ENCODE peak calls at places on chromosomes 4 and X, in seven cellular contexts. One of them, this sample, is unnamed.

GRCh38 chr4:152591361-152591760 is 55.5 kb upstream of the FBXW7 start:
- DNase-seq in PC-3: no peak
- DNase-seq in omental fat pad: no peak
- DNase-seq in foreskin fibroblast: peak; percentile 50
- DNase-seq in WERI-Rb-1: peak; percentile 68
- DNase-seq in hepatocyte: peak; percentile 65
- DNase-seq in transverse colon: peak; percentile 63
- DNase-seq in this sample: no peak

GRCh38 chrX:46341767-46342322 is 203.4 kb downstream of the ZNF674 start:
- DNase-seq in PC-3: no peak
- DNase-seq in omental fat pad: no peak
- DNase-seq in foreskin fibroblast: no peak
- DNase-seq in WERI-Rb-1: no peak
- DNase-seq in hepatocyte: no peak
- DNase-seq in transverse colon: no peak
- DNase-seq in this sample: no peak

GRCh38 chrX:45134303-45134702 is 66.4 kb downstream of the DIPK2B start:
- DNase-seq in PC-3: no peak
- DNase-seq in omental fat pad: no peak
- DNase-seq in foreskin fibroblast: no peak
- DNase-seq in WERI-Rb-1: no peak
- DNase-seq in hepatocyte: no peak
- DNase-seq in transverse colon: no peak
- DNase-seq in this sample: no peak

GRCh38 chr4:53688186-53688790 is 97.0 kb upstream of the LNX1 start:
- DNase-seq in PC-3: peak; percentile 96
- DNase-seq in omental fat pad: no peak
- DNase-seq in foreskin fibroblast: peak; percentile 98
- DNase-seq in WERI-Rb-1: no peak
- DNase-seq in hepatocyte: peak; percentile 55
- DNase-seq in transverse colon: no peak
- DNase-seq in this sample: no peak

GRCh38 chrX:33194876-33195433 is 16.4 kb downstream of the DMD start:
- DNase-seq in PC-3: no peak
- DNase-seq in omental fat pad: no peak
- DNase-seq in foreskin fibroblast: no peak
- DNase-seq in WERI-Rb-1: no peak
- DNase-seq in hepatocyte: no peak
- DNase-seq in transverse colon: no peak
- DNase-seq in this sample: no peak

GRCh38 chr4:41670530-41670929 is 78.0 kb downstream of the PHOX2B start:
- DNase-seq in PC-3: no peak
- DNase-seq in omental fat pad: no peak
- DNase-seq in foreskin fibroblast: no peak
- DNase-seq in WERI-Rb-1: no peak
- DNase-seq in hepatocyte: no peak
- DNase-seq in transverse colon: no peak
- DNase-seq in this sample: no peak

GRCh38 chrX:254630-255215 is 26.5 kb upstream of the PLCXD1 start:
- DNase-seq in PC-3: no peak
- DNase-seq in omental fat pad: peak; percentile 17
- DNase-seq in foreskin fibroblast: no peak
- DNase-seq in WERI-Rb-1: peak; percentile 6
- DNase-seq in hepatocyte: peak; percentile 0
- DNase-seq in transverse colon: no peak
- DNase-seq in this sample: peak; percentile 65

GRCh38 chrX:24647257-24648058 is at the start of gene PCYT1B:
- DNase-seq in PC-3: no peak
- DNase-seq in omental fat pad: peak; percentile 32
- DNase-seq in foreskin fibroblast: peak; percentile 72
- DNase-seq in WERI-Rb-1: no peak
- DNase-seq in hepatocyte: peak; percentile 86
- DNase-seq in transverse colon: peak; percentile 40
- DNase-seq in this sample: peak; percentile 83

GRCh38 chr4:155232432-155232831 is 24.0 kb downstream of the NPY2R start:
- DNase-seq in PC-3: no peak
- DNase-seq in omental fat pad: no peak
- DNase-seq in foreskin fibroblast: no peak
- DNase-seq in WERI-Rb-1: no peak
- DNase-seq in hepatocyte: no peak
- DNase-seq in transverse colon: no peak
- DNase-seq in this sample: no peak
- TF ChIP-seq CTCF in PC-3: no peak
- TF ChIP-seq CTCF in omental fat pad: no peak
- TF ChIP-seq CTCF in foreskin fibroblast: no peak
- TF ChIP-seq CTCF in WERI-Rb-1: no peak
- TF ChIP-seq CTCF in hepatocyte: no peak
- TF ChIP-seq CTCF in transverse colon: no peak
- TF ChIP-seq CTCF in this sample: no peak

GRCh38 chrX:40168183-40169015 is 70.6 kb upstream of the BCOR start:
- DNase-seq in PC-3: no peak
- DNase-seq in omental fat pad: no peak
- DNase-seq in foreskin fibroblast: no peak
- DNase-seq in WERI-Rb-1: no peak
- DNase-seq in hepatocyte: no peak
- DNase-seq in transverse colon: no peak
- DNase-seq in this sample: no peak

GRCh38 chrX:40170830-40171512 is 73.2 kb upstream of the BCOR start:
- DNase-seq in PC-3: peak; percentile 38
- DNase-seq in omental fat pad: no peak
- DNase-seq in foreskin fibroblast: no peak
- DNase-seq in WERI-Rb-1: peak; percentile 86
- DNase-seq in hepatocyte: peak; percentile 42
- DNase-seq in transverse colon: no peak
- DNase-seq in this sample: no peak

GRCh38 chrX:40167240-40168182 is 69.8 kb upstream of the BCOR start:
- DNase-seq in PC-3: no peak
- DNase-seq in omental fat pad: no peak
- DNase-seq in foreskin fibroblast: peak; percentile 43
- DNase-seq in WERI-Rb-1: peak; percentile 70
- DNase-seq in hepatocyte: peak; percentile 84
- DNase-seq in transverse colon: peak; percentile 44
- DNase-seq in this sample: no peak

GRCh38 chrX:40171513-40172168 is 73.9 kb upstream of the BCOR start:
- DNase-seq in PC-3: peak; percentile 36
- DNase-seq in omental fat pad: no peak
- DNase-seq in foreskin fibroblast: peak; percentile 64
- DNase-seq in WERI-Rb-1: peak; percentile 9
- DNase-seq in hepatocyte: peak; percentile 71
- DNase-seq in transverse colon: no peak
- DNase-seq in this sample: no peak

GRCh38 chrX:40169193-40170086 is 71.7 kb upstream of the BCOR start:
- DNase-seq in PC-3: peak; percentile 85
- DNase-seq in omental fat pad: no peak
- DNase-seq in foreskin fibroblast: peak; percentile 68
- DNase-seq in WERI-Rb-1: peak; percentile 80
- DNase-seq in hepatocyte: peak; percentile 92
- DNase-seq in transverse colon: peak; percentile 80
- DNase-seq in this sample: no peak
- TF ChIP-seq CTCF in PC-3: peak; percentile 71
- TF ChIP-seq CTCF in omental fat pad: no peak
- TF ChIP-seq CTCF in foreskin fibroblast: peak; percentile 57
- TF ChIP-seq CTCF in WERI-Rb-1: peak; percentile 53
- TF ChIP-seq CTCF in hepatocyte: peak; percentile 62
- TF ChIP-seq CTCF in transverse colon: peak; percentile 61
- TF ChIP-seq CTCF in this sample: peak; percentile 73

DNA sequence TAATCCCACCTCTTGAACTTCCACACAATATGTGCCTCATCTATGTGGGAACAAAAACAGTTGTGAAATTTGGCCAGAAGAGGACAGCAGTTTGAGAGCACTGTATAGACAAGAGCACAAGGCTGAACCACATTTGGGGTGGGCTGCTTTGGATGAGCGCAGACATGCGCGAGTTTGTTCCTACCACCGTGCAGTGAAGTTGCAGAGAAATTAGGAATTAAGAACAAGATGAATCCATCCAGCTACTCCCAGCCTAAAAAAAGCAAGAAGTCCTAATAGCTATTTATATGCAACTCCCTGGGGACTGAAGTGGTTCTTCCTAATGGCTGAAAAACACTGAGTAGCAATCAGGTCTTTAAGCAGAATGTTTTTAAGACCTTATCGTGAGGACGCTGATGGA is 1.0 kb downstream of the GAB3 start:
- DNase-seq in PC-3: no peak
- DNase-seq in omental fat pad: no peak
- DNase-seq in foreskin fibroblast: no peak
- DNase-seq in WERI-Rb-1: no peak
- DNase-seq in hepatocyte: no peak
- DNase-seq in transverse colon: no peak
- DNase-seq in this sample: no peak
- TF ChIP-seq CTCF in PC-3: peak; percentile 16
- TF ChIP-seq CTCF in omental fat pad: no peak
- TF ChIP-seq CTCF in foreskin fibroblast: no peak
- TF ChIP-seq CTCF in WERI-Rb-1: no peak
- TF ChIP-seq CTCF in hepatocyte: no peak
- TF ChIP-seq CTCF in transverse colon: no peak
- TF ChIP-seq CTCF in this sample: no peak

GRCh38 chr4:25991296-25991695 is 77.3 kb downstream of the SMIM20 start:
- DNase-seq in PC-3: no peak
- DNase-seq in omental fat pad: no peak
- DNase-seq in foreskin fibroblast: no peak
- DNase-seq in WERI-Rb-1: no peak
- DNase-seq in hepatocyte: no peak
- DNase-seq in transverse colon: no peak
- DNase-seq in this sample: no peak

GRCh38 chr4:25993564-25994185 is 79.7 kb downstream of the SMIM20 start:
- DNase-seq in PC-3: peak; percentile 13
- DNase-seq in omental fat pad: no peak
- DNase-seq in foreskin fibroblast: peak; percentile 34
- DNase-seq in WERI-Rb-1: peak; percentile 83
- DNase-seq in hepatocyte: peak; percentile 22
- DNase-seq in transverse colon: peak; percentile 28
- DNase-seq in this sample: no peak
- TF ChIP-seq CTCF in PC-3: peak; percentile 42
- TF ChIP-seq CTCF in omental fat pad: no peak
- TF ChIP-seq CTCF in foreskin fibroblast: peak; percentile 12
- TF ChIP-seq CTCF in WERI-Rb-1: peak; percentile 85
- TF ChIP-seq CTCF in hepatocyte: peak; percentile 13
- TF ChIP-seq CTCF in transverse colon: no peak
- TF ChIP-seq CTCF in this sample: peak; percentile 72

GRCh38 chr4:56112377-56112776 is 163.6 kb downstream of the CEP135 start:
- DNase-seq in PC-3: no peak
- DNase-seq in omental fat pad: no peak
- DNase-seq in foreskin fibroblast: no peak
- DNase-seq in WERI-Rb-1: no peak
- DNase-seq in hepatocyte: no peak
- DNase-seq in transverse colon: no peak
- DNase-seq in this sample: no peak
- TF ChIP-seq CTCF in PC-3: peak; percentile 33
- TF ChIP-seq CTCF in omental fat pad: no peak
- TF ChIP-seq CTCF in foreskin fibroblast: no peak
- TF ChIP-seq CTCF in WERI-Rb-1: peak; percentile 29
- TF ChIP-seq CTCF in hepatocyte: no peak
- TF ChIP-seq CTCF in transverse colon: no peak
- TF ChIP-seq CTCF in this sample: peak; percentile 15

GRCh38 chr4:184097240-184097619 is 120.4 kb downstream of the ENPP6 start:
- DNase-seq in PC-3: no peak
- DNase-seq in omental fat pad: no peak
- DNase-seq in foreskin fibroblast: no peak
- DNase-seq in WERI-Rb-1: no peak
- DNase-seq in hepatocyte: no peak
- DNase-seq in transverse colon: peak; percentile 57
- DNase-seq in this sample: no peak
- TF ChIP-seq CTCF in PC-3: peak; percentile 15
- TF ChIP-seq CTCF in omental fat pad: no peak
- TF ChIP-seq CTCF in foreskin fibroblast: no peak
- TF ChIP-seq CTCF in WERI-Rb-1: peak; percentile 38
- TF ChIP-seq CTCF in hepatocyte: peak; percentile 33
- TF ChIP-seq CTCF in transverse colon: peak; percentile 17
- TF ChIP-seq CTCF in this sample: no peak

DNA sequence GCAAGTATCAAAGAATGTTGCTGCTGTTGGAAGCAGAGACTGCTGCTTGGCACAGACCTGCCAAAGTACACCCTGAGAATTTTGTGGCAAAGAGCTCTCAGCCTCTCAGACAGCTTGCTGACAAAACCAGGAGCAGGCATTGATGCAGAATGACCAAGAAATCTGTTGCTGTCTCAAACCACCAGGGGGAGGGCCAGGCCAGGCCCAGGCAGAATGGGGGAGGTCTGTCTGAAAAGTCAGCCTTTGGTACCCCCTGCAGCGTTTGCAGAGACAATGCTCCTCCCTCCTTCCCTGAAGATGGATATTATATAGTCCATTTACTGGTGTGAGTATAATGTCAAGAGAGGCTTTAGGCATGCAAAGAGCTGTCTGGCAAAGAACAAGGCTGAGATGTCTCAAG is 52.9 kb upstream of the TRPC5OS start:
- DNase-seq in PC-3: peak; percentile 9
- DNase-seq in omental fat pad: no peak
- DNase-seq in foreskin fibroblast: no peak
- DNase-seq in WERI-Rb-1: peak; percentile 77
- DNase-seq in hepatocyte: peak; percentile 29
- DNase-seq in transverse colon: no peak
- DNase-seq in this sample: no peak
- TF ChIP-seq CTCF in PC-3: peak; percentile 50
- TF ChIP-seq CTCF in omental fat pad: no peak
- TF ChIP-seq CTCF in foreskin fibroblast: no peak
- TF ChIP-seq CTCF in WERI-Rb-1: peak; percentile 84
- TF ChIP-seq CTCF in hepatocyte: peak; percentile 48
- TF ChIP-seq CTCF in transverse colon: no peak
- TF ChIP-seq CTCF in this sample: peak; percentile 75

GRCh38 chr4:83603130-83603529 is 67.2 kb downstream of the GPAT3 start:
- DNase-seq in PC-3: no peak
- DNase-seq in omental fat pad: no peak
- DNase-seq in foreskin fibroblast: no peak
- DNase-seq in WERI-Rb-1: no peak
- DNase-seq in hepatocyte: no peak
- DNase-seq in transverse colon: no peak
- DNase-seq in this sample: no peak
- TF ChIP-seq CTCF in PC-3: no peak
- TF ChIP-seq CTCF in omental fat pad: no peak
- TF ChIP-seq CTCF in foreskin fibroblast: no peak
- TF ChIP-seq CTCF in WERI-Rb-1: no peak
- TF ChIP-seq CTCF in hepatocyte: no peak
- TF ChIP-seq CTCF in transverse colon: no peak
- TF ChIP-seq CTCF in this sample: no peak

This sample was measured in type B pancreatic cell.